ENCODE peak calls at places on chromosomes 3 and 15, in eight cellular contexts. W is cardiac fibroblast, G is cardiac muscle cell, U is psoas muscle, N is IMR-90, O is neural crest cell, R is HFF-Myc, C is colonic mucosa. Y is an unnamed sample.
A peak's percentile ranks its signal among the peaks of the same experiment; 100 is the strongest.

GRCh38 chr3:187741403-187742350 is 3.6 kb downstream of the BCL6 start:
- DNase-seq in W (peak; percentile 91), G (peak; percentile 72), U (peak; percentile 78), N (peak; percentile 78), O (peak; percentile 63), R (no peak), C (peak; percentile 82), Y (no peak)

GRCh38 chr3:193984378-193984777 is 151.6 kb upstream of the HES1 start:
- DNase-seq in W (no peak), G (no peak), U (no peak), N (no peak), O (no peak), R (no peak), C (peak; percentile 34), Y (no peak)

GRCh38 chr3:150022406-150023238 is 51.9 kb upstream of the PFN2 start:
- DNase-seq in W (peak; percentile 55), G (no peak), U (no peak), N (peak; percentile 31), O (no peak), R (no peak), C (peak; percentile 53), Y (no peak)

GRCh38 chr15:69597061-69597592 is 144.5 kb downstream of the RPLP1 start:
- DNase-seq in W (no peak), G (no peak), U (no peak), N (no peak), O (no peak), R (no peak), C (no peak), Y (no peak)

GRCh38 chr3:158953131-158953530 is 151.3 kb downstream of the MFSD1 start:
- DNase-seq in W (no peak), G (no peak), U (no peak), N (no peak), O (no peak), R (no peak), C (no peak), Y (no peak)

GRCh38 chr3:18946524-18946923 is 201.8 kb upstream of the KCNH8 start:
- DNase-seq in W (no peak), G (peak; percentile 1), U (no peak), N (no peak), O (no peak), R (no peak), C (no peak), Y (no peak)

GRCh38 chr3:61181874-61182273 is 69.4 kb downstream of the FHIT start:
- DNase-seq in W (peak; percentile 26), G (no peak), U (no peak), N (peak; percentile 27), O (no peak), R (no peak), C (no peak), Y (no peak)

GRCh38 chr15:25933456-25934158 is 70.5 kb upstream of the ATP10A start:
- DNase-seq in W (peak; percentile 83), G (peak; percentile 79), U (peak; percentile 68), N (peak; percentile 87), O (peak; percentile 43), R (peak; percentile 70), C (peak; percentile 34), Y (peak; percentile 62)

GRCh38 chr3:187040637-187041361 is 98.5 kb downstream of the RPL39L start:
- DNase-seq in W (peak; percentile 27), G (no peak), U (no peak), N (peak; percentile 56), O (no peak), R (peak; percentile 57), C (no peak), Y (no peak)

GRCh38 chr15:88032787-88033186 is 223.8 kb downstream of the NTRK3 start:
- DNase-seq in W (no peak), G (no peak), U (no peak), N (no peak), O (no peak), R (no peak), C (no peak), Y (no peak)

GRCh38 chr3:9396301-9396631 is 1.1 kb upstream of the SETD5 start:
- DNase-seq in W (peak; percentile 98), G (peak; percentile 93), U (no peak), N (peak; percentile 96), O (no peak), R (peak; percentile 84), C (peak; percentile 94), Y (no peak)

GRCh38 chr3:9398715-9399708 is 1.6 kb downstream of the SETD5 start:
- DNase-seq in W (peak; percentile 72), G (peak; percentile 45), U (no peak), N (peak; percentile 66), O (no peak), R (no peak), C (peak; percentile 48), Y (no peak)

GRCh38 chr3:9397911-9398714 is 698 bp downstream of the SETD5 start:
- DNase-seq in W (peak; percentile 40), G (peak; percentile 51), U (peak; percentile 41), N (peak; percentile 29), O (no peak), R (no peak), C (peak; percentile 65), Y (peak; percentile 53)

GRCh38 chr3:9396632-9397330 is 634 bp upstream of the SETD5 start:
- DNase-seq in W (peak; percentile 100), G (peak; percentile 99), U (peak; percentile 99), N (peak; percentile 100), O (peak; percentile 99), R (peak; percentile 99), C (peak; percentile 98), Y (peak; percentile 100)

GRCh38 chr3:9397331-9397910 is at the start of gene SETD5:
- DNase-seq in W (peak; percentile 97), G (peak; percentile 98), U (peak; percentile 99), N (peak; percentile 94), O (peak; percentile 99), R (peak; percentile 76), C (peak; percentile 98), Y (peak; percentile 100)
- TF ChIP-seq CTCF in W (no peak), G (no peak), U (no peak), N (no peak), O (no peak), R (no peak), C (no peak), Y (no peak)

DNA sequence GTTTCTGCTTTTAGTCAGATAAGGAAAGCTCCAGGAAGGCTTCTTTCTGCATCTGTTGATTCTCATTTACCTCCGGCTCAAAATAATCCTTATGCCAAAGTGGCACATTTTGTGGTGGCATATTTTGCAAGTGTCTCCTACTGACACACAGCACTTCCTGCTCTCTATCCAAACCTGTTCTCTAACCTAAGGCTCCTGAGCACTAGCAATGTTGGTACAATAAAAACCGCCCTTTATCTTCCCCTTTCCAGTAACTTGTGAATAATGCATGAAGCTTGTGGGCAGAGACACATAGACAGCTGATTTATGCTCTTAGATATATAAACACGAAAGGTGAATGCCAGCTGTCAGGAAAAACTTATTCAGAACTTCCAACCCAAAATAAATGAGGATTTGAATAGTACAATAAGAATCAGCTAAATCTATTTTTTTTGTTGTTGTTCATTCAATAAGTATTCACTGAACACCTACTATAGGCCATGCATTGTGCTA is 34.6 kb upstream of the ARPIN start:
- DNase-seq in W (no peak), G (no peak), U (no peak), N (no peak), O (no peak), R (no peak), C (peak; percentile 40), Y (no peak)
- TF ChIP-seq CTCF in W (no peak), G (no peak), U (no peak), N (no peak), O (no peak), R (no peak), C (no peak), Y (no peak)

GRCh38 chr3:126666002-126666401 is 11.1 kb upstream of the TXNRD3 start:
- DNase-seq in W (no peak), G (no peak), U (no peak), N (no peak), O (no peak), R (no peak), C (no peak), Y (no peak)

GRCh38 chr3:126663750-126664149 is 8.8 kb upstream of the TXNRD3 start:
- DNase-seq in W (no peak), G (no peak), U (no peak), N (no peak), O (no peak), R (no peak), C (no peak), Y (no peak)

GRCh38 chr3:126665221-126665936 is 10.5 kb upstream of the TXNRD3 start:
- DNase-seq in W (no peak), G (no peak), U (no peak), N (no peak), O (no peak), R (no peak), C (no peak), Y (no peak)

GRCh38 chr3:126663257-126663656 is 8.3 kb upstream of the TXNRD3 start:
- DNase-seq in W (no peak), G (no peak), U (no peak), N (no peak), O (no peak), R (no peak), C (no peak), Y (no peak)

GRCh38 chr3:126664591-126665214 is 9.8 kb upstream of the TXNRD3 start:
- DNase-seq in W (peak; percentile 18), G (no peak), U (no peak), N (peak; percentile 15), O (no peak), R (no peak), C (no peak), Y (no peak)
- TF ChIP-seq CTCF in W (peak; percentile 2), G (no peak), U (no peak), N (no peak), O (peak; percentile 22), R (peak; percentile 15), C (no peak), Y (no peak)

DNA sequence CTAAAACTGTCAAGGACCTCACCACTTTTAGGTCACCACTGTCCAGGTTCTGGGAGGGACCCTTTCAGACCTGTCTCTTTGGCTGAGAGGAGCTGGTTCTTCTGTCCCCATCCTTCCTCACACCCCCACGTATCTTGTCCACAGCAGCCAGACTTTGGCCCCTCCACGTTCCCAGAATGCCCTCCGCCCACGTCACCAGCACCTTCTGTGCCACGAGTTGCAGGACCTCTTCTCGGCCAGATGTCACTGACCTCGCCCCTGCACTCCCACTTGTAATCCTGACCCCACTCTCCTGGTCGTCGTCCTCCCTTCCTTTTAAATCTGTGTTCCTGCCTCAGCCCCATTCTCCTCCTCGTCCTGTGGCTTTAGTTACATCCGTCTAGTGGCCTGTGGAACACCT is 22.6 kb upstream of the SEC13 start:
- DNase-seq in W (no peak), G (no peak), U (no peak), N (no peak), O (no peak), R (no peak), C (no peak), Y (no peak)
- TF ChIP-seq CTCF in W (no peak), G (no peak), U (no peak), N (no peak), O (no peak), R (no peak), C (no peak), Y (no peak)

DNA sequence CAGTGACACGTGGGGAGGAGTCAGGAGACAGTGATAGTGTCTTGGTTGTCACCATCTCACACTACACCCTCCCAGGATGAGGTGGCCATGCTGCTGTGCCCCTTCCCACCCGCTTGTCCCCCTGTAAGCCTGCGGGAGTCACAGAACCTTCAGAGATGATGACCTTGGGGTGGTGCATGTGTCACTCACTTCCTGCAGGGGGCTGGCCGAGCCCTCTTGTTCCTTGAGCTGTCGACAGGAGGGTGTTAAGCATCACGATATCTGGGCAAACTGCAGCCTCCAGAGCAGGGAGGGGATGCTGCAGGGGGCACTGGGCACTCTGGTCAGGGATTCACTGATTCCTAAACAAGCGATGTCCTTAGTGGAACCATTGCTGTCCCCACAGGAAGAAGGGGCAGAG is 27.7 kb downstream of the FAH start:
- DNase-seq in W (no peak), G (no peak), U (no peak), N (no peak), O (no peak), R (no peak), C (no peak), Y (no peak)
- TF ChIP-seq CTCF in W (no peak), G (no peak), U (no peak), N (no peak), O (no peak), R (no peak), C (no peak), Y (no peak)

Y was measured in mesothelial cell of epicardium.